ENCODE peak calls at places on chromosomes 12 and 14, in four cellular contexts. One of them, this sample, is unnamed. For H3K36me3, the result is how much of the 10 kb centered on the place peaks cover.

GRCh38 chr12:754238-754816 is 1.9 kb downstream of the WNK1 start:
- DNase-seq in upper lobe of right lung: no peak
- DNase-seq in stomach: no peak
- DNase-seq in bronchial epithelial cell: no peak
- DNase-seq in this sample: peak

GRCh38 chr12:5548152-5548933 is 116.4 kb downstream of the NTF3 start:
- DNase-seq in stomach: no peak
- DNase-seq in bronchial epithelial cell: no peak
- DNase-seq in upper lobe of right lung: no peak
- DNase-seq in this sample: no peak

GRCh38 chr14:92122351-92122677 is 545 bp downstream of the CPSF2 start:
- DNase-seq in bronchial epithelial cell: peak
- DNase-seq in stomach: no peak
- DNase-seq in upper lobe of right lung: no peak
- DNase-seq in this sample: no peak

GRCh38 chr12:16530268-16530865 is 75.6 kb downstream of the LMO3 start:
- DNase-seq in upper lobe of right lung: no peak
- DNase-seq in bronchial epithelial cell: no peak
- DNase-seq in stomach: no peak
- DNase-seq in this sample: no peak

GRCh38 chr12:3630621-3631271 is 122.2 kb downstream of the CRACR2A start:
- DNase-seq in stomach: no peak
- DNase-seq in bronchial epithelial cell: no peak
- DNase-seq in upper lobe of right lung: no peak
- DNase-seq in this sample: no peak

GRCh38 chr12:990308-990648 is 745 bp upstream of the ERC1 start:
- DNase-seq in bronchial epithelial cell: peak
- DNase-seq in stomach: peak
- DNase-seq in upper lobe of right lung: peak
- DNase-seq in this sample: no peak

GRCh38 chr12:48105321-48105866 is 485 bp downstream of the SENP1 start:
- DNase-seq in bronchial epithelial cell: peak
- DNase-seq in stomach: no peak
- DNase-seq in upper lobe of right lung: no peak
- DNase-seq in this sample: peak

GRCh38 chr14:59155886-59156285 is 32.6 kb upstream of the DAAM1 start:
- DNase-seq in upper lobe of right lung: no peak
- DNase-seq in stomach: no peak
- DNase-seq in bronchial epithelial cell: no peak
- DNase-seq in this sample: no peak

GRCh38 chr14:91383439-91383838 is 34.2 kb downstream of the CCDC88C start:
- DNase-seq in bronchial epithelial cell: peak
- DNase-seq in stomach: no peak
- DNase-seq in upper lobe of right lung: no peak
- DNase-seq in this sample: no peak

GRCh38 chr14:37588667-37588955 is 6.4 kb downstream of the FOXA1 start:
- DNase-seq in upper lobe of right lung: no peak
- DNase-seq in stomach: no peak
- DNase-seq in bronchial epithelial cell: peak
- DNase-seq in this sample: no peak

GRCh38 chr14:105890474-105891220 is 364.3 kb downstream of the TMEM121 start:
- DNase-seq in bronchial epithelial cell: no peak
- DNase-seq in stomach: no peak
- DNase-seq in upper lobe of right lung: peak
- DNase-seq in this sample: no peak

GRCh38 chr12:59067068-59067467 is 146.8 kb upstream of the LRIG3 start:
- DNase-seq in upper lobe of right lung: no peak
- DNase-seq in bronchial epithelial cell: peak
- DNase-seq in stomach: no peak
- DNase-seq in this sample: no peak

GRCh38 chr12:45192041-45192695 is 23.7 kb upstream of the ANO6 start:
- DNase-seq in upper lobe of right lung: no peak
- DNase-seq in bronchial epithelial cell: peak
- DNase-seq in stomach: no peak
- DNase-seq in this sample: no peak

GRCh38 chr14:62661818-62662217 is 383.4 kb downstream of the KCNH5 start:
- DNase-seq in upper lobe of right lung: no peak
- DNase-seq in stomach: no peak
- DNase-seq in bronchial epithelial cell: peak
- DNase-seq in this sample: no peak

GRCh38 chr12:98870521-98870920 is 225.4 kb downstream of the APAF1 start:
- DNase-seq in bronchial epithelial cell: no peak
- DNase-seq in stomach: no peak
- DNase-seq in upper lobe of right lung: no peak
- DNase-seq in this sample: no peak

GRCh38 chr12:56728139-56728861 is 3.2 kb upstream of the NACA start:
- DNase-seq in stomach: no peak
- DNase-seq in upper lobe of right lung: peak
- DNase-seq in bronchial epithelial cell: no peak
- DNase-seq in this sample: no peak
- H3K36me3 ChIP-seq in stomach: under half
- H3K36me3 ChIP-seq in upper lobe of right lung: under half
- H3K36me3 ChIP-seq in bronchial epithelial cell: under half
- H3K36me3 ChIP-seq in this sample: under half

GRCh38 chr12:79251356-79251755 is 386.8 kb downstream of the SYT1 start:
- DNase-seq in upper lobe of right lung: no peak
- DNase-seq in stomach: no peak
- DNase-seq in bronchial epithelial cell: peak
- DNase-seq in this sample: no peak
- H3K36me3 ChIP-seq in upper lobe of right lung: under half
- H3K36me3 ChIP-seq in stomach: under half
- H3K36me3 ChIP-seq in bronchial epithelial cell: under half
- H3K36me3 ChIP-seq in this sample: under half

GRCh38 chr12:132806857-132807256 is 21.8 kb downstream of the GOLGA3 start:
- DNase-seq in stomach: no peak
- DNase-seq in upper lobe of right lung: no peak
- DNase-seq in bronchial epithelial cell: no peak
- DNase-seq in this sample: no peak
- H3K36me3 ChIP-seq in stomach: half or more
- H3K36me3 ChIP-seq in upper lobe of right lung: half or more
- H3K36me3 ChIP-seq in bronchial epithelial cell: under half
- H3K36me3 ChIP-seq in this sample: under half

DNA sequence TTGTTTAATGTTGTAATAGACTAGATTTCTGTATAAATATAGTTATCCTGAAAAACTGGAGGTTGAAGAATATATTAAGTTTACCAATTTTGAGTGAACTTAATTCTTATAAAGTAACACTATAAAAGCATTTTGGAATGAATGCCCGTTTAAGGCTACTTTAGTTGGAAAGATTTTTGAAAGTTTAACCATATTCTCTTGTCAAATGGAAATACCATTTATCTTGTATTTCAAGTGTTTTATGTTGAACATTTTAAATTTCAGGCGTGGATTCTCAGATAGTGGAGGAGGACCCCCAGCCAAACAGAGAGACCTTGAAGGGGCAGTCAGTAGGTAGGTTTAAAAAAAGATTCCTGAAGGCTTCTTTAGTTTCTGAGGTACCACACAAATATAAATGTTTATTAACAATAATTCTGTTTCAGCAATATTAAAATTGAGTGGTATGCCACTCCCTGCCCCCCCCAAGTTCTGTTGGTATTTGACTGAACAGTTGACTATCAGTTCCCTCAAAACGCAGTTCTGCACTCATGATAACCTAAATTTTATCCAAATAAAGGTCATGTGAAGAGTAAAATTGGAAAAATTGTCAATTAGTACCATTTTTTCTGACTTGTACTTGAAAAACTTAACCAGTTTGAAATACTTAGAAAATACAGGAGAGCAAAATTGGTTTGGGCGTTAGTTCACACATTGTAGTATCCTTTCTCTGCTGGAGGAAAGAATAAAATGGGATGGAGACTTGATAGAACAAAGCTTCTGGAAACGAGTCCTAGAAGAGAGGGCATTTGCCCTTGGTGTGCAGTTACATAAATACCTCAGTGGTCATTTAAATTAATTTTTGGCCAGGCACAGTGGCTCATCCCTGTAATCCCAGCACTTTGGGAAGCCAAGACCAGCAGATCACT is 1.5 kb downstream of the PNN start:
- DNase-seq in stomach: no peak
- DNase-seq in upper lobe of right lung: no peak
- DNase-seq in bronchial epithelial cell: no peak
- DNase-seq in this sample: no peak
- H3K36me3 ChIP-seq in stomach: under half
- H3K36me3 ChIP-seq in upper lobe of right lung: half or more
- H3K36me3 ChIP-seq in bronchial epithelial cell: under half
- H3K36me3 ChIP-seq in this sample: under half

DNA sequence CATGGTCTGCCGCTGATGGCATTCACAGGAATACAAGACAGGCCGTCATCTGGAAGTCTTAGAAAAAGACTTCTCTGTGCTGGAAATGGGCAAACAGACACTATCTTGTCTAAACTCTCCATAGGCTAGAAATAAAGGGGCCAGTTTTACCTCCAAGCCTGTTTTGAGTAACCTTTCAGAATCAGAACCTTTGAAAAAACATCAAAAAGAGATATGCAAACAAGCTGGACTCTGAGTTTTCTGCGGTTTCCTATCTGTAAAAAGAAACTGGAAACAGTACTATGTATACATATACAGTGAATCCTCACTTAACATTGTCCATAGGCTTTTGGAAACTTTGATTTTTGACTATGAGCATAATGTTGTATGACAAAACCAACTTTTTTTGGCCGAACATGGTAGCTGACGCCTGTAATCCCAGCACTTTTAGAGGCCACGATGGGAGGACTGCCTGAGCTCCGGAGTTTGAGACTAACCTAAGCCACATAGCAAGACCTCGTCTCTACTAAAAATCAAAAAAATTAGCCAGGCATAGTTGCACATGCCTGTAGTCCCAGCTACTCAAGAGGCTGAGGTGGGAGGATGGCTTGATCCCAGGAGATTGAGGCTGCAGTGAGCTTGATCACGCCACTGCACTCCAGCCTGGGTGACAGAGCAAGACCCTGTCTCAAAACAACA is 92.9 kb upstream of the MAX start:
- DNase-seq in bronchial epithelial cell: no peak
- DNase-seq in upper lobe of right lung: no peak
- DNase-seq in stomach: no peak
- DNase-seq in this sample: no peak
- H3K36me3 ChIP-seq in bronchial epithelial cell: under half
- H3K36me3 ChIP-seq in upper lobe of right lung: under half
- H3K36me3 ChIP-seq in stomach: under half
- H3K36me3 ChIP-seq in this sample: under half

DNA sequence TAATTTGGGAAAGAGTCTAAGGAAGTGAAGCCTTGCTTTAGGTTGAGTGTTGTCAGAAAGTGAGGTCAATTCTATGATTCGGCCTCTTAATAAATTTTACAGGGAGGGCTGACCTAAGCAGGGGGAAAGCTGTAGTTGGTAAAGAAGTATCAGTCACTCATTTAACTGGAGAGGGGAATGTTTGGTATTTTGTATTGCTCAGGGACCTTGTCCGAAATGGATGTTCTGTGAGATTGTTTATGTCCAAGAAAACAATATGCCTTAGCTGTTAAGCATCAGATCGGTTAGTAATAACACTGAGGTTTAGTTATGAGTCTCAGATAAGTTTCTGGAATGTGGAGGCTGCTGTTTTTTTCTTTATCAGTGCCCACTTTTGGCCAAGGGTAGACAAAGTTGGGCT is 7.3 kb downstream of the CAND1 start:
- DNase-seq in upper lobe of right lung: no peak
- DNase-seq in stomach: no peak
- DNase-seq in bronchial epithelial cell: no peak
- DNase-seq in this sample: no peak
- H3K36me3 ChIP-seq in upper lobe of right lung: under half
- H3K36me3 ChIP-seq in stomach: under half
- H3K36me3 ChIP-seq in bronchial epithelial cell: under half
- H3K36me3 ChIP-seq in this sample: under half

DNA sequence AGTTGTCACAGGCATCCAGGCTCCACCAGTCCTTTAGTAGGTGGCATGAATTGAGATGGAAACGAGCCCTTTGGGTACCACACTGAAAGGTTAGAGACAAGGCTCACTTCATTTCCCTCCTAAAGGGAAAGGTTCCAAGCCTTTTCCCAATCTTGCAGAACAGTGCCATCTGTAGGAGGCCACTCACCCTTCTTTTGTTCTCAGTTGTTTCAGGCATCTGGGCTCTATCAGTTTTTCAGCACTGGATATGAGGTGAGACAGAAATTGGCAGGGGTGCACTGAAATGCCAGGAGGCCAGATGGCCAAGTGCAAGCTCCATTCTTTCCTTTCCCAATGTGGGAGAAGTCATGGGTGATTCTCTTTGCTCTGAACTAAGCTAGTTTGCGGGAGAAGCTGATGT is 15.2 kb downstream of the FBXO33 start:
- DNase-seq in stomach: no peak
- DNase-seq in bronchial epithelial cell: peak
- DNase-seq in upper lobe of right lung: no peak
- DNase-seq in this sample: no peak
- H3K36me3 ChIP-seq in stomach: under half
- H3K36me3 ChIP-seq in bronchial epithelial cell: under half
- H3K36me3 ChIP-seq in upper lobe of right lung: under half
- H3K36me3 ChIP-seq in this sample: under half

DNA sequence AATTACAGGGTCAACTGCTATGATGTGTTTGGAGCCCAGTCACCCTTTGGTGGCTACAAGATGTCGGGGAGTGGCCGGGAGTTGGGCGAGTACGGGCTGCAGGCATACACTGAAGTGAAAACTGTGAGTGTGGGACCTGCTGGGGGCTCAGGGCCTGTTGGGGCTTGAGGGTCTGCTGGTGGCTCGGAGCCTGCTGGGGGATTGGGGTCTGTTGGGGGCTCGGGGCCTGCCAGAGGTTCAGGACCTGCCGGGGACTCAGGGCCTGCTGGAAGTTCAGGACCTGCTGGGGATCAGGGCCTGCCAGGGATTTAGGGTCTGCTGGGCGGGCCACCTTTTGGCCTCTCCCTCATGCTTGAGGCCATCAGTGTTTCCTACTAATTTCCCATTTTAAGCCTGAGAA is 37.1 kb downstream of the ALDH2 start:
- DNase-seq in stomach: no peak
- DNase-seq in bronchial epithelial cell: no peak
- DNase-seq in upper lobe of right lung: no peak
- DNase-seq in this sample: no peak
- H3K36me3 ChIP-seq in stomach: half or more
- H3K36me3 ChIP-seq in bronchial epithelial cell: under half
- H3K36me3 ChIP-seq in upper lobe of right lung: half or more
- H3K36me3 ChIP-seq in this sample: under half

This sample was measured in CD4-positive, alpha-beta memory T cell.